ENCODE peak calls at places on chromosomes 16 and 17, in seven cellular contexts. D is endothelial cell of umbilical vein, I is breast epithelium, X is upper lobe of left lung, S is Panc1, U is spleen, K is prostate gland. E is an unnamed sample. For H3K9me3, the result is how much of the 10 kb centered on the place peaks cover.

GRCh38 chr17:56440391-56440790 is 153.1 kb upstream of the NOG start:
- DNase-seq in D (peak), I (no peak), X (no peak), S (no peak), U (no peak), K (no peak), E (no peak)

GRCh38 chr17:57577751-57578607 is 167.1 kb downstream of the CCDC182 start:
- DNase-seq in D (no peak), I (no peak), X (peak), S (no peak), U (no peak), K (peak), E (peak)

GRCh38 chr16:86432691-86433090 is 77.6 kb upstream of the FOXF1 start:
- DNase-seq in D (no peak), I (no peak), X (no peak), S (no peak), U (no peak), K (no peak), E (peak)

GRCh38 chr16:22022151-22022550 is 14.2 kb downstream of the MOSMO start:
- DNase-seq in D (no peak), I (no peak), X (no peak), S (no peak), U (no peak), K (no peak), E (no peak)

GRCh38 chr17:29180788-29181160 is 576 bp upstream of the MYO18A start:
- DNase-seq in D (no peak), I (no peak), X (no peak), S (no peak), U (no peak), K (no peak), E (no peak)

GRCh38 chr17:2174471-2175293 is 119.8 kb downstream of the HIC1 start:
- DNase-seq in D (peak), I (no peak), X (peak), S (no peak), U (peak), K (peak), E (peak)

GRCh38 chr16:10817514-10817913 is 1.1 kb downstream of the TVP23A start:
- DNase-seq in D (no peak), I (no peak), X (no peak), S (no peak), U (no peak), K (no peak), E (no peak)

GRCh38 chr16:86918637-86919036 is 340.3 kb downstream of the FOXL1 start:
- DNase-seq in D (peak), I (no peak), X (no peak), S (no peak), U (no peak), K (no peak), E (no peak)

GRCh38 chr16:30488764-30489595 is 16.4 kb downstream of the ITGAL start:
- DNase-seq in D (no peak), I (no peak), X (peak), S (no peak), U (no peak), K (no peak), E (no peak)

GRCh38 chr17:32518856-32519768 is 32.3 kb downstream of the CDK5R1 start:
- DNase-seq in D (peak), I (peak), X (no peak), S (no peak), U (peak), K (peak), E (peak)

GRCh38 chr16:50367777-50368409 is 895 bp downstream of the BRD7 start:
- DNase-seq in D (peak), I (no peak), X (no peak), S (no peak), U (no peak), K (no peak), E (no peak)

GRCh38 chr17:29620271-29620670 is 2.4 kb downstream of the CORO6 start:
- DNase-seq in D (no peak), I (no peak), X (no peak), S (no peak), U (no peak), K (no peak), E (peak)

GRCh38 chr16:35733971-35734702 is 2274.7 kb downstream of the TP53TG3F start:
- DNase-seq in D (no peak), I (no peak), X (no peak), S (no peak), U (no peak), K (no peak), E (no peak)

GRCh38 chr16:86602521-86602920 is 24.2 kb downstream of the FOXL1 start:
- DNase-seq in D (no peak), I (no peak), X (no peak), S (no peak), U (no peak), K (no peak), E (no peak)

GRCh38 chr17:81508639-81509047 is 4.0 kb downstream of the ACTG1 start:
- DNase-seq in D (peak), I (no peak), X (no peak), S (no peak), U (no peak), K (no peak), E (peak)

GRCh38 chr17:20121359-20122235 is 112.4 kb downstream of the SPECC1 start:
- DNase-seq in D (peak), I (no peak), X (peak), S (peak), U (peak), K (peak), E (no peak)

GRCh38 chr17:79019631-79020584 is 4.1 kb upstream of the C1QTNF1 start:
- DNase-seq in D (peak), I (peak), X (peak), S (peak), U (peak), K (peak), E (peak)

GRCh38 chr17:82883461-82884031 is 43.7 kb upstream of the ZNF750 start:
- DNase-seq in D (no peak), I (no peak), X (no peak), S (no peak), U (no peak), K (no peak), E (no peak)

GRCh38 chr16:74574146-74574545 is 32.8 kb downstream of the GLG1 start:
- DNase-seq in D (no peak), I (no peak), X (no peak), S (no peak), U (no peak), K (no peak), E (no peak)

GRCh38 chr17:64736804-64737492 is 74.8 kb upstream of the SMURF2 start:
- DNase-seq in D (peak), I (no peak), X (peak), S (no peak), U (no peak), K (peak), E (no peak)

GRCh38 chr17:45101883-45102811 is 30.2 kb downstream of the PLCD3 start:
- DNase-seq in D (no peak), I (no peak), X (no peak), S (no peak), U (no peak), K (no peak), E (no peak)

GRCh38 chr16:71746442-71747046 is 22.0 kb upstream of the PHLPP2 start:
- DNase-seq in D (peak), I (no peak), X (no peak), S (no peak), U (no peak), K (no peak), E (no peak)

GRCh38 chr17:46947236-46947635 is 24.3 kb downstream of the GOSR2 start:
- DNase-seq in D (no peak), I (no peak), X (no peak), S (no peak), U (no peak), K (no peak), E (no peak)

GRCh38 chr17:17749921-17750320 is 68.7 kb downstream of the RAI1 start:
- DNase-seq in D (peak), I (no peak), X (peak), S (no peak), U (no peak), K (no peak), E (no peak)

GRCh38 chr16:12348733-12349704 is 372.5 kb downstream of the SNX29 start:
- DNase-seq in D (no peak), I (no peak), X (no peak), S (no peak), U (no peak), K (no peak), E (no peak)

GRCh38 chr17:41339571-41340169 is 11.0 kb downstream of the KRT33A start:
- DNase-seq in D (no peak), I (no peak), X (no peak), S (no peak), U (no peak), K (no peak), E (no peak)

GRCh38 chr17:1447061-1447460 is 9.0 kb downstream of the CRK start:
- DNase-seq in D (peak), I (no peak), X (no peak), S (no peak), U (no peak), K (no peak), E (no peak)

GRCh38 chr16:18803569-18804462 is 2.5 kb upstream of the ARL6IP1 start:
- DNase-seq in D (peak), I (no peak), X (no peak), S (no peak), U (no peak), K (no peak), E (no peak)

GRCh38 chr16:66468321-66468965 is 41.3 kb downstream of the BEAN1 start:
- DNase-seq in D (no peak), I (no peak), X (no peak), S (no peak), U (no peak), K (no peak), E (peak)
- H3K9me3 ChIP-seq in D (under half), I (under half), X (under half), S (under half), U (under half), K (under half), E (under half)

GRCh38 chr17:4269915-4270314 is 6.1 kb upstream of the ANKFY1 start:
- DNase-seq in D (no peak), I (no peak), X (no peak), S (no peak), U (no peak), K (no peak), E (no peak)

GRCh38 chr17:4270746-4271145 is 7.0 kb upstream of the ANKFY1 start:
- DNase-seq in D (no peak), I (no peak), X (no peak), S (no peak), U (no peak), K (no peak), E (no peak)

GRCh38 chr17:4263282-4264215 is at the start of gene ANKFY1:
- DNase-seq in D (peak), I (peak), X (peak), S (peak), U (peak), K (peak), E (peak)

GRCh38 chr17:4267402-4267801 is 3.6 kb upstream of the ANKFY1 start:
- DNase-seq in D (no peak), I (no peak), X (no peak), S (no peak), U (no peak), K (no peak), E (no peak)

GRCh38 chr17:4266550-4266949 is 2.8 kb upstream of the ANKFY1 start:
- DNase-seq in D (no peak), I (no peak), X (no peak), S (no peak), U (no peak), K (no peak), E (no peak)
- TF ChIP-seq POLR2AphosphoS5 in D (no peak), I (no peak), X (no peak), S (no peak), U (no peak), K (no peak), E (no peak)

DNA sequence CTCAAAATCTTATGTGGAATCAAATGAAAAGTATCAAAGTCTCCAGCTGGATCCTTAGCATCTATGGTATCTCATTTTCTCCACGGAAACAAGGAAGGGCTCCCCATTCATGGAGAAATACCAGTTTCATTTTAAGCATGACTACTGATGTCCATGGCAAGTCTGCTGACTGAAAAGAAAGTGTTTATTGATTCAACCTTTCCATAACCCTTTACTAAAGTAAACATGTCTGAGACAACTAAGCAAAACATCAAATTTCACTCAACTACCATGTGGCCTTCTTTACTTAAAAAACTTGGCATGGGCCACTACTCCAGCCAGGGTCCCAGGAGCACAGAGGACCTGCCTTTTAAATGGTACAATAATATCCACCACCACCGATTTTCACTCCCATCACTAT is 928.0 kb upstream of the SOX9 start:
- DNase-seq in D (no peak), I (no peak), X (no peak), S (no peak), U (no peak), K (no peak), E (no peak)
- H3K9me3 ChIP-seq in D (under half), I (under half), X (under half), S (under half), U (under half), K (under half), E (under half)

GRCh38 chr17:16491131-16491702 is 776 bp downstream of the LRRC75A start:
- DNase-seq in D (no peak), I (no peak), X (no peak), S (no peak), U (peak), K (no peak), E (no peak)

GRCh38 chr17:16492613-16493290 is 759 bp upstream of the LRRC75A start:
- DNase-seq in D (no peak), I (no peak), X (no peak), S (no peak), U (no peak), K (no peak), E (no peak)

GRCh38 chr17:16493470-16494048 is 1.6 kb upstream of the LRRC75A start:
- DNase-seq in D (no peak), I (no peak), X (no peak), S (no peak), U (no peak), K (no peak), E (no peak)

GRCh38 chr17:16488572-16488997 is 3.4 kb downstream of the LRRC75A start:
- DNase-seq in D (peak), I (no peak), X (no peak), S (no peak), U (no peak), K (no peak), E (no peak)

DNA sequence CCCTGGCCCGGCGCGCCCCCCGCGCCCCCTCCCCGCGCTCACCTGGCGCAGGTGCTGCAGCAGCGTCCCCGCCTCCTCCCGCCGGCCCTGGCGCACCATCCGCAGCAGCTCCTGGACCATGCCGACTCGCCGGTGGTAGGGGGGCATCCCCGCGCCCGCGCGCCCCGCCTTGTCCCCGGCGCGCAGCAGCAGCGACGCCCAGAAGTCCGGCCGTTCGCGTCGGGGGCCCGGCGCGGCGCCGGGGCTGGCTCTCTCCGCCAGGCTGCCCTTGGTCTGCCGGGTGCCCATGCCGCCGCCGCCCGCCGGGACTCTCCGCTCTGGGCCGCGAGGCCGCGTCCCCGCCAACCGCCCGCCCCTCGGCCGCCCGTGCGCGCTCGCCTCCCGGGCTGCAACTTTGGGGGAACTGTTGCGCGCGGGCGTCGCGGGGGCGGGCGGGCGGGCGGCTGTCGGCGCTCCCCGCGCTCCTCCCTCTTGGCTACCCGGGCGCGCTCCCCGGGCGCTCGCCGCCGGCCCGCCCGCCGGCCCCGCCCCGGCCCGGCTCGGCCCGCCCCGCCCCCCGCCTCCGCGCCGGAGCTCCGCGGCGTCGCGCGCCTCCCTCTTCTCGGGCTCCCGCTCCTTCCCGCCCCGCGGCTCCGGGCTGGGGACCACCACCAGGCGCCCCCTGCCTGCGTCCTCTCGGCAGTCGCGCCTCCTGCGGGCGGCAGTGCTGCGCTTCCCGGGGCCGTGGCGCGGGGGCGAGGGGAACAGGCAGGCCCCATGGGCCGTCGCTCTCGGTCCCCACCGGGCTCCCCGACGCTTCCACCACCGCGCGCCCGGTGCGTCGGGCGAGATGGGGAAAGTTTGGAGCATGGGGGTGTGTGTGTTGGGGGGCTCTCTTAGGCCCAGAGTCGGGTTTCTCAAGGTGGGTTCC is at the start of gene LRRC75A:
- DNase-seq in D (peak), I (no peak), X (peak), S (no peak), U (peak), K (peak), E (no peak)
- TF ChIP-seq POLR2AphosphoS5 in D (no peak), I (no peak), X (no peak), S (no peak), U (no peak), K (no peak), E (no peak)

GRCh38 chr17:76865174-76865573 is 3.0 kb upstream of the MGAT5B start:
- DNase-seq in D (no peak), I (no peak), X (no peak), S (no peak), U (no peak), K (no peak), E (no peak)

GRCh38 chr17:76866203-76866602 is 2.0 kb upstream of the MGAT5B start:
- DNase-seq in D (no peak), I (no peak), X (no peak), S (no peak), U (no peak), K (no peak), E (no peak)

GRCh38 chr17:76862079-76862478 is 6.1 kb upstream of the MGAT5B start:
- DNase-seq in D (no peak), I (no peak), X (no peak), S (no peak), U (no peak), K (no peak), E (no peak)

GRCh38 chr17:76866774-76867577 is 1.2 kb upstream of the MGAT5B start:
- DNase-seq in D (no peak), I (no peak), X (no peak), S (no peak), U (no peak), K (no peak), E (no peak)

GRCh38 chr17:76864024-76864423 is 4.2 kb upstream of the MGAT5B start:
- DNase-seq in D (no peak), I (no peak), X (no peak), S (no peak), U (no peak), K (no peak), E (no peak)
- H3K9me3 ChIP-seq in D (under half), I (under half), X (under half), S (under half), U (under half), K (under half), E (under half)

GRCh38 chr16:89322381-89323119 is 105.0 kb downstream of the ZNF778 start:
- DNase-seq in D (peak), I (no peak), X (peak), S (no peak), U (peak), K (no peak), E (peak)

GRCh38 chr16:89326721-89327120 is 109.2 kb downstream of the ZNF778 start:
- DNase-seq in D (no peak), I (no peak), X (peak), S (no peak), U (peak), K (no peak), E (no peak)

GRCh38 chr16:89323120-89323960 is 105.8 kb downstream of the ZNF778 start:
- DNase-seq in D (no peak), I (no peak), X (no peak), S (no peak), U (peak), K (no peak), E (peak)

GRCh38 chr16:89324056-89325010 is 106.8 kb downstream of the ZNF778 start:
- DNase-seq in D (no peak), I (no peak), X (peak), S (no peak), U (peak), K (no peak), E (peak)

GRCh38 chr16:89325861-89326471 is 108.5 kb downstream of the ZNF778 start:
- DNase-seq in D (peak), I (no peak), X (peak), S (no peak), U (peak), K (no peak), E (peak)
- TF ChIP-seq POLR2AphosphoS5 in D (peak), I (no peak), X (peak), S (no peak), U (peak), K (peak), E (peak)